ENCODE peak calls at places on chromosome 11, in eight cellular contexts. Y, R, N, B, Q, D, E and U are unnamed samples.

GRCh38 chr11:2267306-2267861 is 3.0 kb downstream of the ASCL2 start:
- DNase-seq in Y (no peak), R (no peak), N (no peak), B (no peak), Q (no peak), D (no peak), E (no peak), U (no peak)

GRCh38 chr11:121534131-121535093 is 81.6 kb upstream of the SORL1-AS1 start:
- DNase-seq in Y (no peak), R (peak), N (no peak), B (peak), Q (no peak), D (no peak), E (no peak), U (peak)

GRCh38 chr11:17164361-17165246 is 43.2 kb downstream of the PIK3C2A start:
- DNase-seq in Y (no peak), R (no peak), N (no peak), B (no peak), Q (peak), D (no peak), E (peak), U (no peak)

GRCh38 chr11:40185793-40186192 is 1273.7 kb downstream of the LRRC4C start:
- DNase-seq in Y (peak), R (no peak), N (no peak), B (no peak), Q (no peak), D (no peak), E (no peak), U (no peak)

GRCh38 chr11:128802358-128802981 is 64.6 kb downstream of the KCNJ1 start:
- DNase-seq in Y (peak), R (peak), N (peak), B (peak), Q (peak), D (peak), E (no peak), U (peak)

GRCh38 chr11:12134239-12134590 is 23.8 kb downstream of the MICAL2 start:
- DNase-seq in Y (no peak), R (no peak), N (no peak), B (no peak), Q (no peak), D (no peak), E (no peak), U (no peak)

GRCh38 chr11:44404323-44404705 is 94.4 kb upstream of the ALX4 start:
- DNase-seq in Y (no peak), R (no peak), N (no peak), B (no peak), Q (no peak), D (no peak), E (no peak), U (no peak)

GRCh38 chr11:114163830-114164401 is 104.4 kb downstream of the ZBTB16 start:
- DNase-seq in Y (no peak), R (no peak), N (no peak), B (no peak), Q (peak), D (no peak), E (no peak), U (no peak)

GRCh38 chr11:10492084-10492483 is 37.0 kb downstream of the AMPD3 start:
- DNase-seq in Y (no peak), R (no peak), N (no peak), B (no peak), Q (no peak), D (no peak), E (no peak), U (no peak)

GRCh38 chr11:8032122-8032521 is 45.0 kb downstream of the EIF3F start:
- DNase-seq in Y (no peak), R (no peak), N (peak), B (no peak), Q (no peak), D (no peak), E (no peak), U (no peak)

GRCh38 chr11:12079726-12080556 is 30.4 kb upstream of the MICAL2 start:
- DNase-seq in Y (no peak), R (peak), N (no peak), B (no peak), Q (peak), D (peak), E (no peak), U (peak)

GRCh38 chr11:57901756-57902155 is 121.9 kb upstream of the OR9Q1 start:
- DNase-seq in Y (no peak), R (no peak), N (no peak), B (no peak), Q (no peak), D (no peak), E (no peak), U (peak)

GRCh38 chr11:64655901-64656601 is 65.0 kb downstream of the SLC22A12 start:
- DNase-seq in Y (no peak), R (peak), N (no peak), B (no peak), Q (no peak), D (no peak), E (no peak), U (no peak)

GRCh38 chr11:101061606-101062005 is 68.0 kb downstream of the PGR start:
- DNase-seq in Y (no peak), R (no peak), N (no peak), B (no peak), Q (no peak), D (no peak), E (no peak), U (no peak)

GRCh38 chr11:12408156-12408770 is 30.9 kb downstream of the PARVA start:
- DNase-seq in Y (no peak), R (no peak), N (no peak), B (no peak), Q (no peak), D (no peak), E (no peak), U (no peak)

GRCh38 chr11:62611705-62612365 is 740 bp downstream of the EML3 start:
- DNase-seq in Y (peak), R (peak), N (peak), B (peak), Q (peak), D (no peak), E (no peak), U (peak)

GRCh38 chr11:47577460-47578041 is 1.2 kb downstream of the KBTBD4 start:
- DNase-seq in Y (no peak), R (peak), N (no peak), B (no peak), Q (no peak), D (no peak), E (no peak), U (no peak)

GRCh38 chr11:132093861-132094260 is 723.4 kb downstream of the NTM start:
- DNase-seq in Y (no peak), R (no peak), N (no peak), B (peak), Q (no peak), D (no peak), E (peak), U (no peak)

GRCh38 chr11:65021003-65021402 is 6.2 kb upstream of the SNX15 start:
- DNase-seq in Y (no peak), R (no peak), N (no peak), B (no peak), Q (no peak), D (no peak), E (no peak), U (no peak)

GRCh38 chr11:2265396-2265795 is 5.0 kb downstream of the ASCL2 start:
- DNase-seq in Y (no peak), R (no peak), N (no peak), B (peak), Q (no peak), D (no peak), E (peak), U (no peak)

GRCh38 chr11:9315078-9315688 is 790 bp upstream of the TMEM41B start:
- DNase-seq in Y (peak), R (no peak), N (no peak), B (no peak), Q (no peak), D (no peak), E (peak), U (no peak)

GRCh38 chr11:76269247-76269646 is 62.9 kb upstream of the WNT11 start:
- DNase-seq in Y (no peak), R (peak), N (no peak), B (no peak), Q (peak), D (no peak), E (no peak), U (no peak)

GRCh38 chr11:27025312-27025955 is 15.2 kb upstream of the BBOX1 start:
- DNase-seq in Y (no peak), R (no peak), N (no peak), B (no peak), Q (no peak), D (no peak), E (no peak), U (no peak)

GRCh38 chr11:27028653-27029052 is 12.0 kb upstream of the BBOX1 start:
- DNase-seq in Y (no peak), R (peak), N (no peak), B (no peak), Q (no peak), D (no peak), E (no peak), U (no peak)

GRCh38 chr11:27022659-27023251 is 17.9 kb upstream of the BBOX1 start:
- DNase-seq in Y (no peak), R (no peak), N (peak), B (no peak), Q (no peak), D (no peak), E (no peak), U (no peak)

GRCh38 chr11:27025957-27026356 is 14.7 kb upstream of the BBOX1 start:
- DNase-seq in Y (no peak), R (no peak), N (no peak), B (no peak), Q (no peak), D (no peak), E (no peak), U (no peak)

GRCh38 chr11:27024865-27025264 is 15.8 kb upstream of the BBOX1 start:
- DNase-seq in Y (no peak), R (no peak), N (no peak), B (no peak), Q (no peak), D (no peak), E (no peak), U (no peak)
- H3K27ac ChIP-seq in Y (no peak), R (no peak), N (no peak), B (no peak), Q (no peak), D (no peak), E (no peak), U (no peak)

GRCh38 chr11:126748097-126748756 is 252.3 kb downstream of the KIRREL3 start:
- DNase-seq in Y (no peak), R (no peak), N (no peak), B (no peak), Q (no peak), D (no peak), E (no peak), U (no peak)
- TF ChIP-seq EZH2phosphoT487 in Y (no peak), R (no peak), N (no peak), B (no peak), Q (no peak), D (no peak), E (no peak), U (no peak)

GRCh38 chr11:73343076-73343833 is 32.9 kb upstream of the RELT start:
- DNase-seq in Y (no peak), R (no peak), N (peak), B (no peak), Q (no peak), D (no peak), E (no peak), U (peak)
- H3K27ac ChIP-seq in Y (no peak), R (no peak), N (no peak), B (no peak), Q (no peak), D (no peak), E (no peak), U (no peak)

GRCh38 chr11:112012877-112013276 is 12.3 kb upstream of the DLAT start:
- DNase-seq in Y (no peak), R (peak), N (no peak), B (no peak), Q (peak), D (no peak), E (no peak), U (peak)
- TF ChIP-seq EZH2phosphoT487 in Y (no peak), R (no peak), N (no peak), B (no peak), Q (no peak), D (no peak), E (no peak), U (no peak)

DNA sequence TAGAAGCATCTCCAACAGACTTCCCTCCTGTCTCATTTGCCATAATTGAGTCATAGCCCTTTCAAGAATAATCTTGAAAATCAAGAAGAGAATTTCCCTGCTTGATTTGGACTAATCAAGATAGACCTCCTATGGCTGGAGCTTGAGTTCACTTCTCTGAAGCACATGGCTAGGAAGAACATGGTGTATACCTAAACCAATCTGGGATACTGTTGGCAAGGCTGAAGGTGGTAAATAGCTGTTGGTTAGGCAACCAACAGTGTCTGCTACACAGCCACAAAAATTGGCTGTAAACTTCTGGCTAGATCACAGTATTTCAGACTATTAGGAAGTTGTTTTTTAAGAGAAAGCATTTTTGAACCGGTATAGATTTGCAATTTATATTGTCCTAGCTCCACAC is 4.9 kb downstream of the CRYAB start:
- DNase-seq in Y (no peak), R (no peak), N (no peak), B (no peak), Q (no peak), D (no peak), E (no peak), U (no peak)
- H3K27ac ChIP-seq in Y (no peak), R (no peak), N (no peak), B (no peak), Q (no peak), D (no peak), E (no peak), U (no peak)

DNA sequence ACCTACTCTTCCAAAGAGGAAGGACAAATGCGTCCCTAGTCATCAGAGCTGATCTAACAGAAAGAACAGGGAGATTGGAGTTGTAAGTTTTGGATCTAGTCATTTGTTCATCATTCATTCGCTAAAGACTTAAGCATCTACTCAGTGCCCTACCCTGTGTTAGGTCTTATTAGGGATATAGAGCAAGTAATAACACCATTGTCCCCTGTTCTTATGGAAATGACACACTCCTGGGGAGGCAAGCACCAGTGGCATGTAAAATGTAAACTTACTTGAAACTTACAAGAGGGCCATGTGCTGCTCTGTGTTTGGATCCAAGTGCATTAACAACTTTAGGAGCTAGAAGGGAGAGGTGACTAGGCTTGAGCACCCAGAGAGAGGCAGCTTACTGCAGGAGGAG is 61.9 kb downstream of the P4HA3 start:
- DNase-seq in Y (no peak), R (no peak), N (no peak), B (no peak), Q (no peak), D (no peak), E (no peak), U (no peak)
- TF ChIP-seq EZH2phosphoT487 in Y (no peak), R (no peak), N (no peak), B (no peak), Q (no peak), D (no peak), E (no peak), U (no peak)